ENCODE peak calls at places on chromosomes 12 and 14, in five cellular contexts. One of them, this sample, is unnamed. For H3K4me1, the result is how much of the 10 kb centered on the place peaks cover.

GRCh38 chr12:101642115-101643067 is 47.6 kb downstream of the MYBPC1 start:
- ATAC-seq in HepG2: peak
- ATAC-seq in GM12878: no peak
- ATAC-seq in K562: peak
- ATAC-seq in upper lobe of left lung: no peak
- ATAC-seq in this sample: peak

GRCh38 chr12:41101821-41102220 is 86.3 kb upstream of the PDZRN4 start:
- ATAC-seq in HepG2: no peak
- ATAC-seq in GM12878: no peak
- ATAC-seq in K562: no peak
- ATAC-seq in upper lobe of left lung: no peak
- ATAC-seq in this sample: peak

GRCh38 chr12:111672822-111673381 is 12.9 kb downstream of the BRAP start:
- ATAC-seq in HepG2: no peak
- ATAC-seq in GM12878: no peak
- ATAC-seq in K562: no peak
- ATAC-seq in upper lobe of left lung: no peak
- ATAC-seq in this sample: no peak

GRCh38 chr14:67964391-67964812 is 144.8 kb downstream of the RAD51B start:
- ATAC-seq in HepG2: no peak
- ATAC-seq in GM12878: no peak
- ATAC-seq in K562: no peak
- ATAC-seq in upper lobe of left lung: peak
- ATAC-seq in this sample: peak

GRCh38 chr14:60710506-60710905 is 13.6 kb downstream of the SIX4 start:
- ATAC-seq in HepG2: no peak
- ATAC-seq in GM12878: no peak
- ATAC-seq in K562: no peak
- ATAC-seq in upper lobe of left lung: no peak
- ATAC-seq in this sample: no peak

GRCh38 chr12:109058773-109059172 is 6.4 kb downstream of the USP30 start:
- ATAC-seq in HepG2: no peak
- ATAC-seq in GM12878: no peak
- ATAC-seq in K562: no peak
- ATAC-seq in upper lobe of left lung: no peak
- ATAC-seq in this sample: no peak

GRCh38 chr12:78146365-78146772 is 315.7 kb downstream of the NAV3 start:
- ATAC-seq in HepG2: peak
- ATAC-seq in GM12878: peak
- ATAC-seq in K562: no peak
- ATAC-seq in upper lobe of left lung: no peak
- ATAC-seq in this sample: no peak

GRCh38 chr14:85402546-85403162 is 127.3 kb upstream of the FLRT2 start:
- ATAC-seq in HepG2: no peak
- ATAC-seq in GM12878: no peak
- ATAC-seq in K562: no peak
- ATAC-seq in upper lobe of left lung: no peak
- ATAC-seq in this sample: no peak

GRCh38 chr14:68929623-68930307 is 49.3 kb downstream of the ACTN1 start:
- ATAC-seq in HepG2: peak
- ATAC-seq in GM12878: no peak
- ATAC-seq in K562: no peak
- ATAC-seq in upper lobe of left lung: no peak
- ATAC-seq in this sample: peak

GRCh38 chr12:31201382-31201781 is 124.6 kb downstream of the SINHCAF start:
- ATAC-seq in HepG2: no peak
- ATAC-seq in GM12878: peak
- ATAC-seq in K562: no peak
- ATAC-seq in upper lobe of left lung: no peak
- ATAC-seq in this sample: no peak

GRCh38 chr12:27257104-27257848 is 13.2 kb downstream of the STK38L start:
- ATAC-seq in HepG2: no peak
- ATAC-seq in GM12878: no peak
- ATAC-seq in K562: no peak
- ATAC-seq in upper lobe of left lung: no peak
- ATAC-seq in this sample: no peak

GRCh38 chr12:122929812-122930211 is 33.9 kb upstream of the VPS37B start:
- ATAC-seq in HepG2: no peak
- ATAC-seq in GM12878: no peak
- ATAC-seq in K562: no peak
- ATAC-seq in upper lobe of left lung: no peak
- ATAC-seq in this sample: no peak

GRCh38 chr12:45427042-45427441 is 211.1 kb downstream of the ANO6 start:
- ATAC-seq in HepG2: no peak
- ATAC-seq in GM12878: no peak
- ATAC-seq in K562: no peak
- ATAC-seq in upper lobe of left lung: no peak
- ATAC-seq in this sample: no peak

GRCh38 chr12:52006726-52007157 is at the start of gene TAMALIN:
- ATAC-seq in HepG2: no peak
- ATAC-seq in GM12878: peak
- ATAC-seq in K562: no peak
- ATAC-seq in upper lobe of left lung: peak
- ATAC-seq in this sample: peak
- H3K4me1 ChIP-seq in HepG2: under half
- H3K4me1 ChIP-seq in GM12878: under half
- H3K4me1 ChIP-seq in K562: under half
- H3K4me1 ChIP-seq in upper lobe of left lung: half or more
- H3K4me1 ChIP-seq in this sample: under half

GRCh38 chr14:84390010-84390409 is 1139.9 kb upstream of the FLRT2 start:
- ATAC-seq in HepG2: no peak
- ATAC-seq in GM12878: no peak
- ATAC-seq in K562: no peak
- ATAC-seq in upper lobe of left lung: no peak
- ATAC-seq in this sample: no peak
- TF ChIP-seq POLR2AphosphoS5 in HepG2: no peak
- TF ChIP-seq POLR2AphosphoS5 in GM12878: no peak
- TF ChIP-seq POLR2AphosphoS5 in K562: no peak
- TF ChIP-seq POLR2AphosphoS5 in upper lobe of left lung: no peak
- TF ChIP-seq POLR2AphosphoS5 in this sample: peak

GRCh38 chr14:75402867-75403413 is 24.9 kb upstream of the JDP2 start:
- ATAC-seq in HepG2: no peak
- ATAC-seq in GM12878: no peak
- ATAC-seq in K562: peak
- ATAC-seq in upper lobe of left lung: no peak
- ATAC-seq in this sample: no peak

GRCh38 chr14:75404843-75405242 is 23.0 kb upstream of the JDP2 start:
- ATAC-seq in HepG2: no peak
- ATAC-seq in GM12878: no peak
- ATAC-seq in K562: no peak
- ATAC-seq in upper lobe of left lung: no peak
- ATAC-seq in this sample: no peak

GRCh38 chr14:75401356-75401755 is 26.5 kb upstream of the JDP2 start:
- ATAC-seq in HepG2: no peak
- ATAC-seq in GM12878: no peak
- ATAC-seq in K562: no peak
- ATAC-seq in upper lobe of left lung: peak
- ATAC-seq in this sample: peak

DNA sequence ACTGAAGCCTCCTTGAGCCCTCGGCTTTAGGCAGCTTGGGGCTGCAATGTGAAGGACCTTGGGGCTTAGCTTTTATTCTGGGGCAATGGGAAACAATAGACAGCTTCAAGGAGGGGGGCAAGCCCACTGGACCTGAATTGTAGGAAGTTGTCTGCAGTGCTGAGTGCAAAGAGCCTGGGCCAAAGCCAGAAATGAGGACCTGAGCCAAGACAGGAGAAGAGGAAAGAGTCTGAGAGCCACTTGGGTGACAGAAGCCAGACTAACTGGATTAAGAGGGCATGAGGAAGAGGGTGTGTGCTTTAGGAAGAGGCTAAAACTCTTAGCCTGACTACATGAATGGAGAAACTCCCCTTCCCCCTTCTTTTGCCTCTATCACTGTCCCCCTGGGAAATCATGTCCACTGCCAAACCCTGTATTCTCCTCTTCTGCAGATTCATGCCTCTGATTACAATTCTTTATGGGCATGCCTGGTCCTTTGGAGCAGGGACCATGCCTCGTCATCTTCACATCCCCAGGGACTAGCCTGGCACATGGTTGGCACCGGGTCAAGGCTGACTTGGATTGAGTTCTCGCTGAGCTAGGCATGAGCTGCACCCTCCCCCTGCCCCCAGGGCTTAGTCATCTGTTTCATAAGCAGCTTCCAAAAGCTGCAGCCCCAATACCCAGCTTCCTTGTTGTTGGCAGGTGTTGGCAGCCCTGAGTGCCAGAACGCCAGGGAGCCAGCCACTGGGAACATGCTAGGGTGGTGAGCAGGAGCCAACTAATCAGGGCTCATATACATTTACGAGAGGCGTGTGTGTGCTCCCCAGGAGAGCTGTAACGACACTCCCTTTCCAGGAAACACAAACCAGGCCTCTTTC is 27.8 kb upstream of the JDP2 start:
- ATAC-seq in HepG2: no peak
- ATAC-seq in GM12878: no peak
- ATAC-seq in K562: no peak
- ATAC-seq in upper lobe of left lung: peak
- ATAC-seq in this sample: peak
- TF ChIP-seq EP300 in HepG2: no peak
- TF ChIP-seq EP300 in GM12878: no peak
- TF ChIP-seq EP300 in K562: no peak
- TF ChIP-seq EP300 in upper lobe of left lung: no peak
- TF ChIP-seq EP300 in this sample: no peak

GRCh38 chr14:70020350-70021170 is 141.3 kb downstream of the SMOC1 start:
- ATAC-seq in HepG2: no peak
- ATAC-seq in GM12878: no peak
- ATAC-seq in K562: peak
- ATAC-seq in upper lobe of left lung: no peak
- ATAC-seq in this sample: no peak

GRCh38 chr14:70018713-70019201 is 139.5 kb downstream of the SMOC1 start:
- ATAC-seq in HepG2: no peak
- ATAC-seq in GM12878: peak
- ATAC-seq in K562: no peak
- ATAC-seq in upper lobe of left lung: no peak
- ATAC-seq in this sample: peak

GRCh38 chr14:70023871-70024270 is 144.7 kb downstream of the SMOC1 start:
- ATAC-seq in HepG2: no peak
- ATAC-seq in GM12878: no peak
- ATAC-seq in K562: no peak
- ATAC-seq in upper lobe of left lung: no peak
- ATAC-seq in this sample: no peak

GRCh38 chr14:70021548-70021947 is 142.3 kb downstream of the SMOC1 start:
- ATAC-seq in HepG2: no peak
- ATAC-seq in GM12878: no peak
- ATAC-seq in K562: no peak
- ATAC-seq in upper lobe of left lung: no peak
- ATAC-seq in this sample: no peak

DNA sequence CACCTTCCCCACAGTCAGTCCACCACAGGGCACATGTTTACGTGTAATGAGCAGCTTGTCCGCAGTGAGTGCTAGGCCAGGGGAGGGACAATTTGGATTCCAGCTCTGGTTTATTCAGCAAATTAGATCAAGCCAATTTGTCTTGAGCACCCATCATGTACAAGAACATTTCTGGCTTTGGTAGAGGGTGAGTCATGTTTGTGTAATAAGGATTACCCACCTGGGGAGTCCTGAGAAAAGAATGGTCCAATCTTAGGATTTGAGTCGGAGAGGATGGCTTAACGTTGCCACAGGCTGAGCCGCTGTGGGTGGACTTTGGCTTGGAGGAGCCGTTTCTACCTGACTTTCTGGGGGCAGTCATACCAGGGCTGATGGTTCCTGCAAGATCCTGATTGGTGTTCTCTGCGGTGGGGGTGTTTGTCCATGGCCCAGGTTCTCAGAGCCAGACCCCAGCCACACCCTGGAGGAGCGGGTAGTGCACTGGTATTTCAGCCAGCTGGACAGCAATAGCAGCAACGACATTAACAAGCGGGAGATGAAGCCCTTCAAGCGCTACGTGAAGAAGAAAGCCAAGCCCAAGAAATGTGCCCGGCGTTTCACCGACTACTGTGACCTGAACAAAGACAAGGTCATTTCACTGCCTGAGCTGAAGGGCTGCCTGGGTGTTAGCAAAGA is 143.7 kb downstream of the SMOC1 start:
- ATAC-seq in HepG2: no peak
- ATAC-seq in GM12878: no peak
- ATAC-seq in K562: no peak
- ATAC-seq in upper lobe of left lung: no peak
- ATAC-seq in this sample: no peak
- H3K4me1 ChIP-seq in HepG2: under half
- H3K4me1 ChIP-seq in GM12878: under half
- H3K4me1 ChIP-seq in K562: under half
- H3K4me1 ChIP-seq in upper lobe of left lung: under half
- H3K4me1 ChIP-seq in this sample: under half

DNA sequence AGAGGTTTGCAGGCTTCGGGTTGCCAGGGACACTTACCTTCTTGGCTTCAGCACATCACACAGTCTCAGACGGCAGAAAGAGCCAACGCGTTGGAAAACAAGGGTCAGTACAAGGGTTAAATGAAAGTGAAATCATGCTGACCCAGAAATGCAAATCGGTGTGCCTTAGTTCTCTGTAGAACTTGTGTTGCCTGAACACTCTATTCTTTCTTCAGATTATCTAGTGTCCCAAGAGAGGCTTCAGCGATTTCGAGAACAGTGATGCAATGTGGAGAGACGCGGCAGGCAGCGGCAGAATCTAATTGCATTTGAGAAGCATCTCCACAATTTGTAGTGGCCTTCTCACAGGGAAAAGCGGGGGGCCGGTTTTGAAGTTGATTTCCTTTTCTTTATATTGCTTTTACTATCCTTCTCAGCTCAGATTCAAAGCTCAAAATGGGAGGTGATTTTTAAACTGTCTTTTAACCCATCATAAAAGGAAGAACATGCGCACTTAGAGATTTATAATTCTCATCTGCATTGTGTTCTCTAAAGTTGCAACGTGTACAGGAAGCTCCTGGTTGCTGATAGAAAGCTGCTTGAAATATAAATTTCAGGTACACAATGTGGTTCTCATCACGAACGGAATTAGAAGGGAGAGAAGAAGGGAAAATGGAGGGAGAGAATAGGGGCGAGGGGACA is 67.8 kb upstream of the EGLN3 start:
- ATAC-seq in HepG2: peak
- ATAC-seq in GM12878: peak
- ATAC-seq in K562: peak
- ATAC-seq in upper lobe of left lung: no peak
- ATAC-seq in this sample: peak
- TF ChIP-seq POLR2AphosphoS5 in HepG2: no peak
- TF ChIP-seq POLR2AphosphoS5 in GM12878: no peak
- TF ChIP-seq POLR2AphosphoS5 in K562: no peak
- TF ChIP-seq POLR2AphosphoS5 in upper lobe of left lung: no peak
- TF ChIP-seq POLR2AphosphoS5 in this sample: peak

DNA sequence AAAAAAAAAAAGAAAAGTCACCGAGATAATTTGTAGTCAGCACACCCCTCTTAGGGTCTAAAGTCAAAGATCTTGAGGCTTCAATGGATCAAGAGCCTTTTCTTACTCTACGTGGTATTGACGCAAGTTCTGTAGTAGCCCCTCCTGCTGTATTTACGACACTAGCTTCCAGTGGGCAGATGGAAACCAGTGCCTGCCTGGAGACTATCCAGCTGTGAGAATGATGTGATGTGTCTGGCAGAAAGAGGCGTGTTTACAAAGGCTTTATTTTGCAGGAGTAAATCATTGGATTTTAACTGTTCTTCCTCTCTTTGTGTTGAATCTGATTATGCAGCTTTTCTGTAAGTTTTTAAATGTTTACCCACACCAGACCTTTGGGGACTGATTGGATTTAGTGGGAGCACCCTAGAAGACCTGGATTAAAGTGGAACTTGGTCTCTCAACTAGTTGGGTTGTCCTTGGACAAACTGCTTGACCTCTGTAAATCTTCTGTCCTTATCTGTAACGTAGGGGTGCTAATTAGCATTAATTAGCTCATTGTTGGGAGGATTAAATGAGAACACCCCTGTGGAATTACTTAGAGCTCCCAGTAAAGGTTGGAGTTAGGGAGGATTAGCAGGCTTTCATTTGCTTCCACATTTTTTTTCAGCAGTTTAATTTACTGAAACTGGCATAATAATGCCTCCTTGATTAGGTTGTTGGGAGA is 72.4 kb downstream of the RASSF3 start:
- ATAC-seq in HepG2: no peak
- ATAC-seq in GM12878: no peak
- ATAC-seq in K562: no peak
- ATAC-seq in upper lobe of left lung: no peak
- ATAC-seq in this sample: peak
- TF ChIP-seq EP300 in HepG2: no peak
- TF ChIP-seq EP300 in GM12878: no peak
- TF ChIP-seq EP300 in K562: no peak
- TF ChIP-seq EP300 in upper lobe of left lung: no peak
- TF ChIP-seq EP300 in this sample: peak